ENCODE peak calls at places on chromosomes 6 and 20, in six cellular contexts. E is T-helper 1 cell, D is BJ, Y is germinal center, O is dermis microvascular lymphatic vessel endothelial cell, J is NCI-H1105 treated with DMSO at 0.1 percent for 48 hours. S is an unnamed sample.

GRCh38 chr6:10099648-10100047 is 315.2 kb downstream of the TFAP2A start:
- DNase-seq in E (no peak), D (no peak), Y (no peak), O (no peak), J (no peak), S (no peak)

GRCh38 chr6:142014515-142014914 is 118.2 kb upstream of the GJE1 start:
- DNase-seq in E (no peak), D (peak), Y (no peak), O (peak), J (no peak), S (no peak)

GRCh38 chr6:40881501-40881900 is 157.5 kb downstream of the UNC5CL start:
- DNase-seq in E (no peak), D (no peak), Y (no peak), O (no peak), J (no peak), S (no peak)

GRCh38 chr6:39100358-39100757 is 14.6 kb downstream of the SAYSD1 start:
- DNase-seq in E (no peak), D (no peak), Y (no peak), O (no peak), J (no peak), S (no peak)

GRCh38 chr6:30955367-30956042 is 14.7 kb downstream of the MUCL3 start:
- DNase-seq in E (peak), D (no peak), Y (peak), O (peak), J (peak), S (no peak)

GRCh38 chr6:25992413-25993037 is 29.9 kb downstream of the TRIM38 start:
- DNase-seq in E (peak), D (peak), Y (peak), O (peak), J (peak), S (peak)

GRCh38 chr20:50317116-50317515 is 126.5 kb downstream of the CEBPB start:
- DNase-seq in E (no peak), D (no peak), Y (no peak), O (no peak), J (no peak), S (no peak)

GRCh38 chr6:149938571-149939462 is 3.0 kb upstream of the ULBP2 start:
- DNase-seq in E (peak), D (no peak), Y (peak), O (no peak), J (peak), S (no peak)

GRCh38 chr20:50286609-50287008 is 96.0 kb downstream of the CEBPB start:
- DNase-seq in E (no peak), D (peak), Y (peak), O (peak), J (no peak), S (no peak)

GRCh38 chr6:98566126-98566525 is 268.2 kb upstream of the POU3F2 start:
- DNase-seq in E (no peak), D (no peak), Y (no peak), O (no peak), J (no peak), S (no peak)

GRCh38 chr6:41072836-41073202 is at the start of gene NFYA:
- DNase-seq in E (peak), D (no peak), Y (peak), O (peak), J (peak), S (no peak)

GRCh38 chr6:87124074-87124473 is 29.2 kb upstream of the CGA start:
- DNase-seq in E (no peak), D (no peak), Y (no peak), O (no peak), J (no peak), S (no peak)

GRCh38 chr6:159692303-159693127 is 526 bp downstream of the SOD2 start:
- DNase-seq in E (peak), D (no peak), Y (peak), O (peak), J (peak), S (no peak)

GRCh38 chr20:688809-689208 is 13.2 kb upstream of the SCRT2 start:
- DNase-seq in E (no peak), D (no peak), Y (no peak), O (no peak), J (no peak), S (no peak)

GRCh38 chr6:30591008-30591407 is 19.8 kb downstream of the ABCF1 start:
- DNase-seq in E (no peak), D (no peak), Y (no peak), O (no peak), J (no peak), S (no peak)

GRCh38 chr6:31892821-31893220 is 4.7 kb downstream of the EHMT2 start:
- DNase-seq in E (no peak), D (no peak), Y (no peak), O (no peak), J (no peak), S (no peak)

GRCh38 chr20:62744761-62745160 is 36.1 kb downstream of the NTSR1 start:
- DNase-seq in E (no peak), D (no peak), Y (no peak), O (no peak), J (no peak), S (no peak)

GRCh38 chr6:39657355-39657754 is 67.9 kb downstream of the KIF6 start:
- DNase-seq in E (no peak), D (no peak), Y (no peak), O (no peak), J (no peak), S (no peak)

GRCh38 chr6:37484786-37485170 is 14.9 kb downstream of the CCDC167 start:
- DNase-seq in E (no peak), D (no peak), Y (no peak), O (no peak), J (no peak), S (no peak)

GRCh38 chr6:52661551-52661950 is 9.4 kb upstream of the TMEM14A start:
- DNase-seq in E (no peak), D (no peak), Y (no peak), O (no peak), J (no peak), S (no peak)

GRCh38 chr6:154370545-154370944 is 13.9 kb upstream of the IPCEF1 start:
- DNase-seq in E (no peak), D (peak), Y (no peak), O (peak), J (peak), S (no peak)

GRCh38 chr6:8494730-8495129 is 59.4 kb upstream of the SLC35B3 start:
- DNase-seq in E (no peak), D (no peak), Y (no peak), O (no peak), J (no peak), S (no peak)

GRCh38 chr6:31317036-31317435 is 39.9 kb downstream of the HLA-B start:
- DNase-seq in E (no peak), D (no peak), Y (no peak), O (no peak), J (peak), S (no peak)

S was measured in NCI-H1694.